ENCODE peak calls at places on chromosomes 6 and 20, in six cellular contexts. W is kidney epithelial cell; Y is prostate gland; B is activated CD4-positive, CD25-positive, alpha-beta regulatory T cell; E is CD8-positive, alpha-beta T cell; I is cardiac muscle cell. R is an unnamed sample.

GRCh38 chr6:79812195-79812594 is 135.2 kb downstream of the ELOVL4 start:
- DNase-seq in E (no peak), I (no peak), W (no peak), Y (no peak), B (no peak), R (no peak)

GRCh38 chr6:40342674-40343230 is 244.4 kb downstream of the LRFN2 start:
- DNase-seq in I (no peak), E (no peak), Y (no peak), W (no peak), B (no peak), R (no peak)

GRCh38 chr6:56840467-56841371 is 114.2 kb upstream of the BEND6 start:
- DNase-seq in B (no peak), E (no peak), I (no peak), Y (no peak), W (no peak), R (no peak)

GRCh38 chr20:41342474-41343464 is 2.1 kb downstream of the LPIN3 start:
- DNase-seq in W (no peak), B (no peak), I (no peak), Y (no peak), E (no peak), R (no peak)

GRCh38 chr6:72619883-72620696 is 1.8 kb upstream of the KCNQ5 start:
- DNase-seq in W (no peak), B (peak), Y (no peak), I (peak), E (peak), R (no peak)

GRCh38 chr20:20371133-20371532 is 3.2 kb downstream of the INSM1 start:
- DNase-seq in E (no peak), B (no peak), I (no peak), W (no peak), Y (no peak), R (no peak)

GRCh38 chr6:138403324-138403800 is 661 bp upstream of the HEBP2 start:
- DNase-seq in B (peak), E (peak), Y (no peak), I (peak), W (no peak), R (no peak)

GRCh38 chr6:106972500-106972899 is 2.0 kb downstream of the CD24 start:
- DNase-seq in I (peak), B (no peak), E (no peak), W (no peak), Y (no peak), R (no peak)

GRCh38 chr6:47309326-47310130 is at the start of gene TNFRSF21:
- DNase-seq in B (peak), W (peak), I (peak), E (peak), Y (peak), R (peak)

GRCh38 chr6:117540670-117541069 is 58.2 kb downstream of the DCBLD1 start:
- DNase-seq in I (no peak), Y (no peak), W (no peak), E (no peak), B (no peak), R (no peak)

GRCh38 chr6:130377911-130378310 is 12.1 kb downstream of the TMEM200A start:
- DNase-seq in B (no peak), W (no peak), I (no peak), E (no peak), Y (no peak), R (no peak)

GRCh38 chr20:63037669-63038268 is 31.0 kb upstream of the BHLHE23 start:
- DNase-seq in W (no peak), E (no peak), Y (no peak), B (no peak), I (no peak), R (no peak)

GRCh38 chr20:25514195-25514594 is 71.1 kb downstream of the NINL start:
- DNase-seq in B (no peak), Y (no peak), I (no peak), E (no peak), W (no peak), R (no peak)

GRCh38 chr20:48102076-48102787 is 317.0 kb upstream of the SULF2 start:
- DNase-seq in E (no peak), B (no peak), I (no peak), W (no peak), Y (no peak), R (no peak)

GRCh38 chr6:169859401-169859977 is 108.1 kb downstream of the ERMARD start:
- DNase-seq in W (no peak), B (no peak), I (no peak), E (no peak), Y (no peak), R (peak)

GRCh38 chr6:3822747-3823445 is 26.3 kb upstream of the FAM50B start:
- DNase-seq in Y (no peak), B (no peak), I (no peak), W (no peak), E (no peak), R (no peak)

GRCh38 chr20:13259921-13260320 is 38.8 kb downstream of the ISM1 start:
- DNase-seq in Y (no peak), I (no peak), B (no peak), E (no peak), W (no peak), R (no peak)

GRCh38 chr6:21271431-21272155 is 322.0 kb upstream of the SOX4 start:
- DNase-seq in W (no peak), Y (no peak), B (no peak), E (no peak), I (no peak), R (no peak)

GRCh38 chr6:54860132-54860531 is 13.6 kb downstream of the FAM83B start:
- DNase-seq in B (no peak), E (no peak), I (no peak), Y (no peak), W (no peak), R (no peak)

GRCh38 chr6:155228549-155229166 is 35.2 kb upstream of the CLDN20 start:
- DNase-seq in B (no peak), E (no peak), Y (peak), W (no peak), I (no peak), R (no peak)

GRCh38 chr6:36357872-36358234 is 21.2 kb upstream of the BNIP5 start:
- DNase-seq in W (no peak), E (no peak), Y (no peak), B (no peak), I (no peak), R (no peak)

GRCh38 chr6:5152417-5152816 is 67.3 kb downstream of the PPP1R3G start:
- DNase-seq in Y (no peak), E (no peak), I (no peak), W (no peak), B (no peak), R (no peak)

GRCh38 chr6:27795697-27796494 is 116.3 kb downstream of the OR2B2 start:
- DNase-seq in Y (peak), I (peak), B (peak), W (no peak), E (peak), R (no peak)

GRCh38 chr6:167858086-167858591 is 31.4 kb downstream of the AFDN start:
- DNase-seq in I (no peak), Y (no peak), E (no peak), B (no peak), W (no peak), R (no peak)

GRCh38 chr20:16612708-16613107 is 39.5 kb upstream of the KIF16B start:
- DNase-seq in E (no peak), I (no peak), B (no peak), W (no peak), Y (no peak), R (no peak)

GRCh38 chr6:140462495-140463311 is 1088.3 kb upstream of the CITED2 start:
- DNase-seq in I (no peak), B (no peak), W (no peak), Y (peak), E (no peak), R (no peak)

GRCh38 chr20:25226433-25227316 is 21.2 kb upstream of the PYGB start:
- DNase-seq in W (no peak), Y (peak), E (no peak), B (no peak), I (no peak), R (no peak)

GRCh38 chr20:8898823-8899222 is 170.1 kb upstream of the PLCB4 start:
- DNase-seq in E (no peak), Y (no peak), I (no peak), B (no peak), W (no peak), R (no peak)

GRCh38 chr6:143516700-143517446 is 5.4 kb upstream of the FUCA2 start:
- DNase-seq in W (no peak), B (no peak), Y (no peak), E (no peak), I (no peak), R (no peak)

GRCh38 chr20:60728705-60729104 is 523.4 kb upstream of the CDH4 start:
- DNase-seq in W (no peak), Y (no peak), E (no peak), B (no peak), I (no peak), R (no peak)

GRCh38 chr6:35016417-35017221 is 124.5 kb downstream of the TCP11 start:
- DNase-seq in I (peak), Y (no peak), E (no peak), B (no peak), W (no peak), R (no peak)

GRCh38 chr20:6768228-6769185 is 1.0 kb downstream of the BMP2 start:
- DNase-seq in E (no peak), Y (peak), W (no peak), I (peak), B (no peak), R (no peak)

GRCh38 chr6:87473419-87473903 is 687 bp downstream of the SLC35A1 start:
- DNase-seq in E (peak), Y (peak), B (no peak), I (no peak), W (no peak), R (no peak)

GRCh38 chr20:63128956-63129355 is 87.0 kb downstream of the YTHDF1 start:
- DNase-seq in B (no peak), E (no peak), Y (no peak), I (no peak), W (no peak), R (peak)

GRCh38 chr6:159908535-159908934 is 17.7 kb downstream of the MAS1 start:
- DNase-seq in E (no peak), Y (no peak), B (no peak), I (no peak), W (no peak), R (no peak)

GRCh38 chr6:21740719-21741118 is 147.2 kb downstream of the SOX4 start:
- DNase-seq in W (no peak), B (no peak), I (no peak), E (no peak), Y (no peak), R (no peak)

GRCh38 chr6:85680388-85680787 is 37.7 kb upstream of the SYNCRIP start:
- DNase-seq in E (no peak), I (no peak), Y (no peak), B (no peak), W (no peak), R (no peak)

GRCh38 chr6:49205526-49205925 is 257.5 kb downstream of the MMUT start:
- DNase-seq in W (no peak), E (no peak), B (no peak), I (no peak), Y (no peak), R (no peak)

GRCh38 chr20:24991897-24992419 is 593 bp downstream of the APMAP start:
- DNase-seq in B (no peak), I (peak), E (peak), Y (no peak), W (no peak), R (peak)

GRCh38 chr20:45963059-45964011 is 8.7 kb downstream of the ZNF335 start:
- DNase-seq in Y (no peak), W (peak), E (no peak), B (no peak), I (peak), R (peak)